ENCODE peak calls at places on chromosomes 1 and 21, in six cellular contexts. M is GM23338; C is GM23248; J is sigmoid colon; Z is CD8-positive, alpha-beta T cell; P is thyroid gland. S is an unnamed sample.

GRCh38 chr1:52168373-52169080 is 26.6 kb downstream of the ZFYVE9 start:
- DNase-seq in M (no peak), C (no peak), J (no peak), Z (no peak), P (no peak), S (no peak)

GRCh38 chr1:181310560-181310959 is 172.8 kb upstream of the CACNA1E start:
- DNase-seq in M (no peak), C (no peak), J (no peak), Z (no peak), P (no peak), S (no peak)

GRCh38 chr1:222454196-222454595 is 93.7 kb downstream of the HHIPL2 start:
- DNase-seq in M (no peak), C (peak; percentile 63), J (no peak), Z (no peak), P (no peak), S (no peak)

GRCh38 chr1:211537253-211537652 is 41.7 kb downstream of the SLC30A1 start:
- DNase-seq in M (no peak), C (peak; percentile 38), J (no peak), Z (no peak), P (no peak), S (no peak)

GRCh38 chr1:240234477-240235225 is 143.0 kb downstream of the FMN2 start:
- DNase-seq in M (no peak), C (peak; percentile 84), J (no peak), Z (no peak), P (no peak), S (no peak)

GRCh38 chr1:53593758-53594380 is 134.7 kb downstream of the DMRTB1 start:
- DNase-seq in M (peak; percentile 94), C (no peak), J (peak; percentile 60), Z (no peak), P (peak; percentile 52), S (no peak)

GRCh38 chr1:24417681-24418080 is 2.1 kb downstream of the NIPAL3 start:
- DNase-seq in M (no peak), C (peak; percentile 72), J (no peak), Z (no peak), P (no peak), S (no peak)

GRCh38 chr1:71086331-71086730 is 5.5 kb upstream of the ZRANB2 start:
- DNase-seq in M (no peak), C (peak; percentile 83), J (no peak), Z (no peak), P (no peak), S (no peak)

GRCh38 chr1:176888471-176889032 is 276.0 kb downstream of the ASTN1 start:
- DNase-seq in M (no peak), C (no peak), J (no peak), Z (no peak), P (no peak), S (no peak)

GRCh38 chr1:204275695-204276596 is 62.2 kb upstream of the GOLT1A start:
- DNase-seq in M (no peak), C (no peak), J (peak; percentile 62), Z (no peak), P (peak; percentile 54), S (no peak)

GRCh38 chr21:35138665-35139381 is 89.7 kb upstream of the RUNX1 start:
- DNase-seq in M (peak; percentile 8), C (peak; percentile 61), J (no peak), Z (no peak), P (no peak), S (peak; percentile 87)

GRCh38 chr1:53706356-53706755 is 32.6 kb downstream of the GLIS1 start:
- DNase-seq in M (no peak), C (no peak), J (no peak), Z (no peak), P (no peak), S (no peak)

GRCh38 chr21:16040601-16041000 is 310.8 kb downstream of the USP25 start:
- DNase-seq in M (no peak), C (peak; percentile 44), J (no peak), Z (no peak), P (no peak), S (no peak)

GRCh38 chr1:94379615-94380014 is 38.6 kb upstream of the ABCD3 start:
- DNase-seq in M (no peak), C (no peak), J (no peak), Z (no peak), P (no peak), S (no peak)

GRCh38 chr1:33086384-33086850 is 5.5 kb downstream of the AZIN2 start:
- DNase-seq in M (peak; percentile 91), C (peak; percentile 83), J (peak; percentile 87), Z (no peak), P (peak; percentile 78), S (peak; percentile 70)

GRCh38 chr1:25566186-25566729 is 22.9 kb downstream of the LDLRAP1 start:
- DNase-seq in M (no peak), C (no peak), J (no peak), Z (no peak), P (no peak), S (no peak)

GRCh38 chr1:67020765-67021164 is 33.2 kb downstream of the SLC35D1 start:
- DNase-seq in M (no peak), C (no peak), J (no peak), Z (no peak), P (peak; percentile 63), S (no peak)

GRCh38 chr1:67019600-67020136 is 34.3 kb downstream of the SLC35D1 start:
- DNase-seq in M (peak; percentile 74), C (peak; percentile 68), J (no peak), Z (no peak), P (peak; percentile 38), S (no peak)

GRCh38 chr1:67018574-67018973 is 35.4 kb downstream of the SLC35D1 start:
- DNase-seq in M (peak; percentile 48), C (peak; percentile 13), J (no peak), Z (no peak), P (no peak), S (no peak)

GRCh38 chr1:67019121-67019520 is 34.8 kb downstream of the SLC35D1 start:
- DNase-seq in M (peak; percentile 62), C (no peak), J (no peak), Z (no peak), P (no peak), S (no peak)

DNA sequence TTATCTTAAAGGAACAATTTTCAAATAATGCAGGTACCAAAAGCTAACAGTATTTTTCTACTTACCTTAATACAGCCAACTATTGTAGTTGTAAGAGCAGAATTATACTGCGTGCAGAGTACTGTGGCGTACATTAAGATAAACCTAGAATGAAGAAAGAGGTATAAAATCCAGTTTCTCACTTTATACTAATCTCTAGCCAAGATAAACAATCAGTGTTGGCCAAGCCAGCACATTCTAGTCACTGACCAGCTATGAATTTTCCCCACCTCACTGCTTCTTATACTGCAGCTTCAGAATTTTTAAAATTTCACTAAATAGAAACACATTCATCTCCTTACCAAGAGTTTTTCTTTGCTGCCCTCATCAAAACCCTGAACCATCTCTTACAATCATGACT is 33.6 kb downstream of the SLC35D1 start:
- DNase-seq in M (no peak), C (peak; percentile 55), J (no peak), Z (no peak), P (no peak), S (no peak)
- H3K27ac ChIP-seq in M (no peak overlapping the region), C (peak overlapping the region; percentile 57), J (peak overlapping the region; percentile 60), Z (no peak overlapping the region), P (peak overlapping the region; percentile 83), S (peak overlapping the region; percentile 44)

DNA sequence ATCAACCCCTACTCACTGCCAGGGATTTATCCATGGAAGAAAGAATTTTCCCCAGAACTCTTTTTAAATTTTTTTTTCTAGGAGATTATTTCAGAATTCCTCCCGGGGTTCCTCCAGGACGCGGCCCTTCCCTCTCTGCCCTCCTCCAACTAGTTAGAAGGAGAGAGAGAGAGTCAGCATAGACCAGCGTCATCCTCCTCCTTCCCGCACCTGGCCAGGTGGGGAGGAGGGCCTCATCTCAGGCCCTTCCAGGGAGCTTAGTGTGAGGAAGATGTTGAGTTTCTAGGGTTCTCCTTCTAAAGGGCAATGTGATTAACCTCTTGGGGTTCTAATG is 63.6 kb downstream of the CDK18 start:
- DNase-seq in M (peak; percentile 35), C (no peak), J (peak; percentile 13), Z (no peak), P (no peak), S (no peak)
- H3K4me3 ChIP-seq in M (peak overlapping the region; percentile 61), C (no peak overlapping the region), J (peak overlapping the region; percentile 33), Z (no peak overlapping the region), P (no peak overlapping the region), S (no peak overlapping the region)

DNA sequence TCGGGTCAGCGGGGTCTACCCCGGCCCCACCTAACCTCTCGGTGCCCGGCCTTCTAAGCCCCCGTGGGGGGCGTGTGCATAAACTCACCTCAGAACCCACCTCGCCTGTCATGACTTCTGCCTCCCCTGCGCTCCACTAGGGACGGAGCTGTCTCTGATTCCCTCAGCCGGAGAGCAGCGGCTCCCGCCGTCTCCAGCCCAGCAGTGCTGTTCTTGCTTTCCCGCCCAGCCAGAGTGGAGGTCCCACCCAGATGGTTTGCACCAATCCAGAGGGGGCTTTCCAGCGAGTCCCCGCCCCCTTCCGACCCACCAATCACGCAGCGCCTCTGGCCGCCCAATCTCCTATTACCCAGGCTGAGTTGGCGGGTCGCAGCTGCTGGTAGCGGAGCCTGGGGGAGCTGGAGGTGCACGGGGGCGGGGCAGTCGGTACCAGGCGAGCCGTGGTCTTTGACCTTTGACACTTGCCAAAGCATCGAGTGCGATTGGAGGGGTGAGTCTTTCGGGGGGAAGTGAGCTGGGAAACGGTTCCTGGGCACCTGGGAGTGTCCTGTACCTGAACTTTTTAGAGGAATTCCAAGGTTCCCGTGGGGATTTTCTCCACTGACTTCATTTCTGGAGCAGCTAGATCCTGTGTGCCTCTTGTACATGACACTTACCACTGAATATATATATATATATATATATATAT is at the start of gene CLSPN:
- DNase-seq in M (peak; percentile 99), C (peak; percentile 99), J (peak; percentile 97), Z (peak; percentile 87), P (peak; percentile 96), S (peak; percentile 97)
- H3K27ac ChIP-seq in M (peak within 1 kb of the TSS; percentile 90), C (peak within 1 kb of the TSS; percentile 42), J (peak within 1 kb of the TSS; percentile 77), Z (peak within 1 kb of the TSS; percentile 61), P (no peak within 1 kb of the TSS), S (peak within 1 kb of the TSS; percentile 69)

GRCh38 chr1:6261615-6261995 is 707 bp upstream of the GPR153 start:
- DNase-seq in M (peak; percentile 63), C (no peak), J (no peak), Z (no peak), P (no peak), S (no peak)
- H3K4me3 ChIP-seq in M (peak overlapping the region; percentile 71), C (peak overlapping the region; percentile 66), J (peak overlapping the region; percentile 57), Z (no peak overlapping the region), P (no peak overlapping the region), S (peak overlapping the region; percentile 69)